ENCODE peak calls at places on chromosomes 2 and 18, in six cellular contexts. One of them, this sample, is unnamed.

GRCh38 chr2:46548103-46548486 is 68.7 kb downstream of the TMEM247 start:
- DNase-seq in pancreas: peak; percentile 42
- DNase-seq in lower lobe of right lung: peak; percentile 76
- DNase-seq in CD8-positive, alpha-beta memory T cell: no peak
- DNase-seq in upper lobe of right lung: peak; percentile 71
- DNase-seq in aorta: peak; percentile 85
- DNase-seq in this sample: peak; percentile 50

GRCh38 chr2:231351648-231352047 is 43.9 kb upstream of the B3GNT7 start:
- DNase-seq in pancreas: no peak
- DNase-seq in lower lobe of right lung: no peak
- DNase-seq in CD8-positive, alpha-beta memory T cell: no peak
- DNase-seq in upper lobe of right lung: no peak
- DNase-seq in aorta: no peak
- DNase-seq in this sample: no peak

GRCh38 chr2:230075988-230076631 is 7.4 kb upstream of the SLC16A14 start:
- DNase-seq in pancreas: no peak
- DNase-seq in lower lobe of right lung: no peak
- DNase-seq in CD8-positive, alpha-beta memory T cell: no peak
- DNase-seq in upper lobe of right lung: no peak
- DNase-seq in aorta: no peak
- DNase-seq in this sample: no peak

GRCh38 chr2:61356261-61356957 is 114.5 kb downstream of the USP34 start:
- DNase-seq in pancreas: no peak
- DNase-seq in lower lobe of right lung: peak; percentile 58
- DNase-seq in CD8-positive, alpha-beta memory T cell: no peak
- DNase-seq in upper lobe of right lung: no peak
- DNase-seq in aorta: no peak
- DNase-seq in this sample: no peak

GRCh38 chr2:85702172-85702571 is 8.0 kb downstream of the GNLY start:
- DNase-seq in pancreas: no peak
- DNase-seq in lower lobe of right lung: no peak
- DNase-seq in CD8-positive, alpha-beta memory T cell: no peak
- DNase-seq in upper lobe of right lung: no peak
- DNase-seq in aorta: no peak
- DNase-seq in this sample: no peak

GRCh38 chr18:5710676-5711075 is 166.9 kb upstream of the EPB41L3 start:
- DNase-seq in pancreas: no peak
- DNase-seq in lower lobe of right lung: no peak
- DNase-seq in CD8-positive, alpha-beta memory T cell: no peak
- DNase-seq in upper lobe of right lung: no peak
- DNase-seq in aorta: no peak
- DNase-seq in this sample: no peak

GRCh38 chr2:144357623-144358400 is 162.1 kb downstream of the ZEB2 start:
- DNase-seq in pancreas: no peak
- DNase-seq in lower lobe of right lung: no peak
- DNase-seq in CD8-positive, alpha-beta memory T cell: no peak
- DNase-seq in upper lobe of right lung: no peak
- DNase-seq in aorta: no peak
- DNase-seq in this sample: no peak

GRCh38 chr18:33924576-33924975 is 300.1 kb downstream of the NOL4 start:
- DNase-seq in pancreas: no peak
- DNase-seq in lower lobe of right lung: no peak
- DNase-seq in CD8-positive, alpha-beta memory T cell: no peak
- DNase-seq in upper lobe of right lung: no peak
- DNase-seq in aorta: no peak
- DNase-seq in this sample: no peak

GRCh38 chr2:121890041-121890440 is 134.6 kb downstream of the TSN start:
- DNase-seq in pancreas: no peak
- DNase-seq in lower lobe of right lung: no peak
- DNase-seq in CD8-positive, alpha-beta memory T cell: no peak
- DNase-seq in upper lobe of right lung: no peak
- DNase-seq in aorta: no peak
- DNase-seq in this sample: no peak

GRCh38 chr18:9506046-9506792 is 30.9 kb downstream of the RALBP1 start:
- DNase-seq in pancreas: peak; percentile 20
- DNase-seq in lower lobe of right lung: no peak
- DNase-seq in CD8-positive, alpha-beta memory T cell: no peak
- DNase-seq in upper lobe of right lung: no peak
- DNase-seq in aorta: no peak
- DNase-seq in this sample: peak; percentile 14

GRCh38 chr2:71792926-71793761 is 339.8 kb downstream of the DYSF start:
- DNase-seq in pancreas: no peak
- DNase-seq in lower lobe of right lung: no peak
- DNase-seq in CD8-positive, alpha-beta memory T cell: no peak
- DNase-seq in upper lobe of right lung: peak; percentile 13
- DNase-seq in aorta: no peak
- DNase-seq in this sample: no peak

GRCh38 chr18:11391636-11392035 is 217.8 kb upstream of the SLC35G4 start:
- DNase-seq in pancreas: no peak
- DNase-seq in lower lobe of right lung: no peak
- DNase-seq in CD8-positive, alpha-beta memory T cell: no peak
- DNase-seq in upper lobe of right lung: no peak
- DNase-seq in aorta: no peak
- DNase-seq in this sample: no peak

GRCh38 chr18:79986726-79987125 is 1.6 kb downstream of the TXNL4A start:
- DNase-seq in pancreas: no peak
- DNase-seq in lower lobe of right lung: no peak
- DNase-seq in CD8-positive, alpha-beta memory T cell: no peak
- DNase-seq in upper lobe of right lung: no peak
- DNase-seq in aorta: no peak
- DNase-seq in this sample: no peak

GRCh38 chr2:183164111-183165015 is 40.1 kb downstream of the NUP35 start:
- DNase-seq in pancreas: no peak
- DNase-seq in lower lobe of right lung: no peak
- DNase-seq in CD8-positive, alpha-beta memory T cell: no peak
- DNase-seq in upper lobe of right lung: no peak
- DNase-seq in aorta: no peak
- DNase-seq in this sample: no peak

GRCh38 chr2:43169091-43169936 is 57.1 kb downstream of the ZFP36L2 start:
- DNase-seq in pancreas: peak; percentile 61
- DNase-seq in lower lobe of right lung: peak; percentile 77
- DNase-seq in CD8-positive, alpha-beta memory T cell: no peak
- DNase-seq in upper lobe of right lung: peak; percentile 77
- DNase-seq in aorta: peak; percentile 62
- DNase-seq in this sample: no peak

GRCh38 chr2:161586517-161587167 is 37.6 kb upstream of the SLC4A10 start:
- DNase-seq in pancreas: no peak
- DNase-seq in lower lobe of right lung: no peak
- DNase-seq in CD8-positive, alpha-beta memory T cell: no peak
- DNase-seq in upper lobe of right lung: no peak
- DNase-seq in aorta: no peak
- DNase-seq in this sample: no peak

GRCh38 chr2:85706604-85707296 is 12.6 kb downstream of the GNLY start:
- DNase-seq in pancreas: peak; percentile 44
- DNase-seq in lower lobe of right lung: peak; percentile 85
- DNase-seq in CD8-positive, alpha-beta memory T cell: no peak
- DNase-seq in upper lobe of right lung: peak; percentile 85
- DNase-seq in aorta: peak; percentile 83
- DNase-seq in this sample: no peak

GRCh38 chr2:71157124-71157802 is 26.8 kb downstream of the MPHOSPH10 start:
- DNase-seq in pancreas: peak; percentile 20
- DNase-seq in lower lobe of right lung: peak; percentile 52
- DNase-seq in CD8-positive, alpha-beta memory T cell: peak; percentile 24
- DNase-seq in upper lobe of right lung: no peak
- DNase-seq in aorta: no peak
- DNase-seq in this sample: peak; percentile 29

GRCh38 chr2:210617732-210618330 is 61.4 kb downstream of the CPS1 start:
- DNase-seq in pancreas: peak; percentile 23
- DNase-seq in lower lobe of right lung: no peak
- DNase-seq in CD8-positive, alpha-beta memory T cell: no peak
- DNase-seq in upper lobe of right lung: no peak
- DNase-seq in aorta: no peak
- DNase-seq in this sample: peak; percentile 6

GRCh38 chr2:127649684-127650040 is 3.7 kb downstream of the GPR17 start:
- DNase-seq in pancreas: peak; percentile 79
- DNase-seq in lower lobe of right lung: peak; percentile 71
- DNase-seq in CD8-positive, alpha-beta memory T cell: peak; percentile 67
- DNase-seq in upper lobe of right lung: no peak
- DNase-seq in aorta: peak; percentile 89
- DNase-seq in this sample: peak; percentile 88

GRCh38 chr2:128584296-128584900 is 265.7 kb upstream of the HS6ST1 start:
- DNase-seq in pancreas: no peak
- DNase-seq in lower lobe of right lung: no peak
- DNase-seq in CD8-positive, alpha-beta memory T cell: no peak
- DNase-seq in upper lobe of right lung: no peak
- DNase-seq in aorta: no peak
- DNase-seq in this sample: no peak

DNA sequence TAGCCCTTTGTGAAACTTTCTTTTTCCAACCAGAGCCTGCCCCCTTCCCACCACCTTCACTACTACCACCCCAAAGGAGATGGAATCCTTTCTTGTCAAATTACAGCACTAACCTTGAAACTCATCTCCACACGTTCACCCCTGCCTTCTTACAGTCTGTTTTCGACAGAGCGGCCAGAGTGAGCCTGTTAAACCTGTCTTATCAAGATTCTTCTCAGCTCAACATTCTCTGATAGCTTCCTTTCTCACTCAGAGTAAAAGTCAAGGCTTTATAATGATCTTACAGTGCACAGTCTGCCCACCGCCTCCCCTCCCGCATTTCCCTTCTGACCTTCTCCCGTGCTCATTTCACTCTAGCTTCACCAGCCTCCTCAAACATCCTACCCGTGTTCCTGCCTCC is 56.0 kb downstream of the ARHGAP25 start:
- DNase-seq in pancreas: no peak
- DNase-seq in lower lobe of right lung: no peak
- DNase-seq in CD8-positive, alpha-beta memory T cell: no peak
- DNase-seq in upper lobe of right lung: no peak
- DNase-seq in aorta: no peak
- DNase-seq in this sample: no peak
- H3K27ac ChIP-seq in pancreas: no peak overlapping the region
- H3K27ac ChIP-seq in lower lobe of right lung: no peak overlapping the region
- H3K27ac ChIP-seq in CD8-positive, alpha-beta memory T cell: peak overlapping the region; percentile 12
- H3K27ac ChIP-seq in upper lobe of right lung: no peak overlapping the region
- H3K27ac ChIP-seq in aorta: no peak overlapping the region
- H3K27ac ChIP-seq in this sample: no peak overlapping the region

DNA sequence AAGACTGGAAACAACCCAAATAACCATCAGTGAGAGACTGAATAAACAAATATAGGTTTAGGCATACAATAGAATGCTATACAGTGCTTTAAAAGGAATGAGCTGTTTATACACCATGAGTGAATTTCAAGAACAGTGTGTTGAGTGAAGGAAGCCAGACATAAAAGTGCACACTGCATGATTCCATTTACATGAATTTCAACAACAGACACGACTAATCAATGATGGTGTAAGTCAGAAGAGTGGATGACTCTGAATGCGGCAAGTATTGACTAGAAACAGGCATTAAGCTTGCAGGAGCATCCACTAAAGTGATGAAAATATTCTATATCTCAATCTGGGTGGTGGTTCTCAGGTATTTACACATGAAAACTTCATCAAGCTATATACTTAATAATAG is 142.7 kb upstream of the SLC39A10 start:
- DNase-seq in pancreas: no peak
- DNase-seq in lower lobe of right lung: no peak
- DNase-seq in CD8-positive, alpha-beta memory T cell: no peak
- DNase-seq in upper lobe of right lung: no peak
- DNase-seq in aorta: no peak
- DNase-seq in this sample: no peak
- H3K4me1 ChIP-seq in pancreas: no peaks in the 10 kb centered on the region
- H3K4me1 ChIP-seq in lower lobe of right lung: no peaks in the 10 kb centered on the region
- H3K4me1 ChIP-seq in CD8-positive, alpha-beta memory T cell: no peaks in the 10 kb centered on the region
- H3K4me1 ChIP-seq in upper lobe of right lung: no peaks in the 10 kb centered on the region
- H3K4me1 ChIP-seq in aorta: no peaks in the 10 kb centered on the region
- H3K4me1 ChIP-seq in this sample: no peaks in the 10 kb centered on the region

GRCh38 chr2:215653344-215654015 is 217.6 kb upstream of the FN1 start:
- DNase-seq in pancreas: no peak
- DNase-seq in lower lobe of right lung: no peak
- DNase-seq in CD8-positive, alpha-beta memory T cell: no peak
- DNase-seq in upper lobe of right lung: no peak
- DNase-seq in aorta: no peak
- DNase-seq in this sample: no peak

GRCh38 chr2:215651412-215651811 is 215.5 kb upstream of the FN1 start:
- DNase-seq in pancreas: no peak
- DNase-seq in lower lobe of right lung: no peak
- DNase-seq in CD8-positive, alpha-beta memory T cell: no peak
- DNase-seq in upper lobe of right lung: no peak
- DNase-seq in aorta: no peak
- DNase-seq in this sample: no peak

GRCh38 chr2:215657844-215658243 is 222.0 kb upstream of the FN1 start:
- DNase-seq in pancreas: no peak
- DNase-seq in lower lobe of right lung: no peak
- DNase-seq in CD8-positive, alpha-beta memory T cell: no peak
- DNase-seq in upper lobe of right lung: no peak
- DNase-seq in aorta: no peak
- DNase-seq in this sample: no peak

GRCh38 chr2:215652432-215652831 is 216.6 kb upstream of the FN1 start:
- DNase-seq in pancreas: no peak
- DNase-seq in lower lobe of right lung: no peak
- DNase-seq in CD8-positive, alpha-beta memory T cell: no peak
- DNase-seq in upper lobe of right lung: no peak
- DNase-seq in aorta: no peak
- DNase-seq in this sample: no peak

DNA sequence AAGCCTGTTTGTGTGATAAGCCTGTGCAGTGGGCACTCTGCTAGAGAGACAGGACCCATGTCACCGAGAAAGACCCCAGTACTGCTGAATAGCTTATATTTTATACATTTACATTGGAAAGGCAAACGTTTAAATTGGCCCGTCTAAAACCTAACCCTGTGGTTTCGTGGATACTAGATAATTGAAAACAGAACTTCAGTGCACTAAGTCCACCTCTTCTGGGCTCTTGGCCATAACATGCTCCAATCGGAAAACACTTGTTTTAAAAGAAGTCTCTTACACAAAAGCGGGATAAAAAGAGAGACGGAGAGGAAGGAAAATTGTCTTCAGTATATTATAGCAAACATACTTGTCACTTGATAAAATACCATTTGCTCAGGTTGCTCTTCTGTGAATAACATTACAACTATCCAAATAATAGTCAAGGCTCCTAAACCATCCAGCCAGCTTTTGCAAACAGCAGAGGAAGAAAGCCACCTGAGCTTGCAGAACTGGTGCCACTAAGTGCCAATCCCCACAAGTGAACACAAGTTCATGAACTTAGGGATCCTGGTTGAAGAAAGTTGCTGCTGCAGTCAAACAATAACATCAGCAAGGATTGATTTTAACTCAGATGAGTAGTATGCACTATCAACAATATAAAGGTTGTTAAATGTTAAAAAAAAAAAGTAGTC is 218.4 kb upstream of the FN1 start:
- DNase-seq in pancreas: no peak
- DNase-seq in lower lobe of right lung: no peak
- DNase-seq in CD8-positive, alpha-beta memory T cell: no peak
- DNase-seq in upper lobe of right lung: no peak
- DNase-seq in aorta: no peak
- DNase-seq in this sample: no peak
- H3K27ac ChIP-seq in pancreas: no peak overlapping the region
- H3K27ac ChIP-seq in lower lobe of right lung: no peak overlapping the region
- H3K27ac ChIP-seq in CD8-positive, alpha-beta memory T cell: no peak overlapping the region
- H3K27ac ChIP-seq in upper lobe of right lung: no peak overlapping the region
- H3K27ac ChIP-seq in aorta: peak overlapping the region; percentile 44
- H3K27ac ChIP-seq in this sample: no peak overlapping the region

DNA sequence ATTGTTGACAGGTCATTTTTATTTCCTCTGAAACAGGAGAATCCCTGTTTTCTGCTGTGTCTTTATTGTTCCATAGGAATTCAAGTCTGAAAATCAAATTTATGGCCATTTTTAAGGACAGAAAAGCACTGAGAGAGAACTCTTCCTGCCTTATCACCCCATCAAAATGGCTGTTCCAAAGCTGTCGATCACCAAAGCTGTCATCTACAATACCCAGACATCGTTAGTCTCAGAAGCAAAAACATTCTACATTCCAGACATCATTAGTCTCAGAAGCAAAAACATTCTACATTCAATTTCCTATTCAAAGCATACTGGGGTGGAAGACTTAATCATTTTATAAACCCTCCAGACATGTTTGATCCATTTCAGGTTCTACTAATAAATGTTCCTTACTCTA is 44.4 kb downstream of the SCRN3 start:
- DNase-seq in pancreas: no peak
- DNase-seq in lower lobe of right lung: no peak
- DNase-seq in CD8-positive, alpha-beta memory T cell: no peak
- DNase-seq in upper lobe of right lung: no peak
- DNase-seq in aorta: no peak
- DNase-seq in this sample: no peak
- H3K4me1 ChIP-seq in pancreas: no peaks in the 10 kb centered on the region
- H3K4me1 ChIP-seq in lower lobe of right lung: no peaks in the 10 kb centered on the region
- H3K4me1 ChIP-seq in CD8-positive, alpha-beta memory T cell: no peaks in the 10 kb centered on the region
- H3K4me1 ChIP-seq in upper lobe of right lung: no peaks in the 10 kb centered on the region
- H3K4me1 ChIP-seq in aorta: peaks cover 3% of the 10 kb centered on the region
- H3K4me1 ChIP-seq in this sample: peaks cover 4% of the 10 kb centered on the region

This sample was measured in heart right ventricle.